ENCODE peak calls at places on chromosome 14, in six cellular contexts. One of them, this sample, is unnamed.
A peak's percentile ranks its signal among the peaks of the same experiment; 100 is the strongest.

GRCh38 chr14:93322886-93323596 is 9.8 kb downstream of the BTBD7 start:
- DNase-seq in A549: no peak
- DNase-seq in fibroblast of lung: no peak
- DNase-seq in body of pancreas: no peak
- DNase-seq in fibroblast of pulmonary artery: no peak
- DNase-seq in ovary: no peak
- DNase-seq in this sample: no peak

GRCh38 chr14:67418368-67419174 is 6.6 kb upstream of the PLEK2 start:
- DNase-seq in A549: no peak
- DNase-seq in fibroblast of lung: no peak
- DNase-seq in body of pancreas: no peak
- DNase-seq in fibroblast of pulmonary artery: no peak
- DNase-seq in ovary: no peak
- DNase-seq in this sample: peak; percentile 14

GRCh38 chr14:55949708-55950107 is 168.5 kb upstream of the PELI2 start:
- DNase-seq in A549: no peak
- DNase-seq in fibroblast of lung: no peak
- DNase-seq in body of pancreas: no peak
- DNase-seq in fibroblast of pulmonary artery: no peak
- DNase-seq in ovary: no peak
- DNase-seq in this sample: no peak

GRCh38 chr14:87034680-87035079 is 958.3 kb downstream of the GALC start:
- DNase-seq in A549: no peak
- DNase-seq in fibroblast of lung: no peak
- DNase-seq in body of pancreas: no peak
- DNase-seq in fibroblast of pulmonary artery: no peak
- DNase-seq in ovary: no peak
- DNase-seq in this sample: no peak

GRCh38 chr14:55328317-55328716 is 57.1 kb downstream of the FBXO34 start:
- DNase-seq in A549: no peak
- DNase-seq in fibroblast of lung: peak; percentile 52
- DNase-seq in body of pancreas: no peak
- DNase-seq in fibroblast of pulmonary artery: peak; percentile 39
- DNase-seq in ovary: no peak
- DNase-seq in this sample: no peak

GRCh38 chr14:21999400-21999799 is 325.8 kb upstream of the OR4E1 start:
- DNase-seq in A549: no peak
- DNase-seq in fibroblast of lung: no peak
- DNase-seq in body of pancreas: no peak
- DNase-seq in fibroblast of pulmonary artery: no peak
- DNase-seq in ovary: no peak
- DNase-seq in this sample: no peak

GRCh38 chr14:75334191-75335051 is 55.8 kb downstream of the FOS start:
- DNase-seq in A549: no peak
- DNase-seq in fibroblast of lung: no peak
- DNase-seq in body of pancreas: peak; percentile 36
- DNase-seq in fibroblast of pulmonary artery: no peak
- DNase-seq in ovary: no peak
- DNase-seq in this sample: no peak

GRCh38 chr14:90103808-90104207 is 42.0 kb downstream of the KCNK13 start:
- DNase-seq in A549: no peak
- DNase-seq in fibroblast of lung: no peak
- DNase-seq in body of pancreas: no peak
- DNase-seq in fibroblast of pulmonary artery: no peak
- DNase-seq in ovary: no peak
- DNase-seq in this sample: no peak

GRCh38 chr14:50647753-50648152 is 20.4 kb downstream of the SAV1 start:
- DNase-seq in A549: no peak
- DNase-seq in fibroblast of lung: no peak
- DNase-seq in body of pancreas: no peak
- DNase-seq in fibroblast of pulmonary artery: no peak
- DNase-seq in ovary: no peak
- DNase-seq in this sample: no peak

GRCh38 chr14:73661872-73662271 is 17.1 kb downstream of the DNAL1 start:
- DNase-seq in A549: no peak
- DNase-seq in fibroblast of lung: peak; percentile 65
- DNase-seq in body of pancreas: no peak
- DNase-seq in fibroblast of pulmonary artery: no peak
- DNase-seq in ovary: no peak
- DNase-seq in this sample: peak; percentile 17

GRCh38 chr14:71437870-71438269 is 494.4 kb upstream of the RGS6 start:
- DNase-seq in A549: no peak
- DNase-seq in fibroblast of lung: no peak
- DNase-seq in body of pancreas: no peak
- DNase-seq in fibroblast of pulmonary artery: no peak
- DNase-seq in ovary: no peak
- DNase-seq in this sample: peak; percentile 28

GRCh38 chr14:105092124-105092911 is 27.1 kb upstream of the GPR132 start:
- DNase-seq in A549: peak; percentile 49
- DNase-seq in fibroblast of lung: no peak
- DNase-seq in body of pancreas: peak; percentile 62
- DNase-seq in fibroblast of pulmonary artery: no peak
- DNase-seq in ovary: peak; percentile 35
- DNase-seq in this sample: no peak
- TF ChIP-seq CTCF in A549: no peak
- TF ChIP-seq CTCF in fibroblast of lung: no peak
- TF ChIP-seq CTCF in body of pancreas: no peak
- TF ChIP-seq CTCF in fibroblast of pulmonary artery: no peak
- TF ChIP-seq CTCF in ovary: no peak
- TF ChIP-seq CTCF in this sample: no peak

GRCh38 chr14:23444314-23444713 is 8.9 kb upstream of the MYH7 start:
- DNase-seq in A549: no peak
- DNase-seq in fibroblast of lung: no peak
- DNase-seq in body of pancreas: no peak
- DNase-seq in fibroblast of pulmonary artery: no peak
- DNase-seq in ovary: no peak
- DNase-seq in this sample: no peak

GRCh38 chr14:23447634-23448353 is 12.3 kb upstream of the MYH7 start:
- DNase-seq in A549: no peak
- DNase-seq in fibroblast of lung: no peak
- DNase-seq in body of pancreas: peak; percentile 70
- DNase-seq in fibroblast of pulmonary artery: no peak
- DNase-seq in ovary: no peak
- DNase-seq in this sample: no peak

GRCh38 chr14:23443881-23444280 is 8.4 kb upstream of the MYH7 start:
- DNase-seq in A549: no peak
- DNase-seq in fibroblast of lung: no peak
- DNase-seq in body of pancreas: no peak
- DNase-seq in fibroblast of pulmonary artery: no peak
- DNase-seq in ovary: no peak
- DNase-seq in this sample: no peak

GRCh38 chr14:23446291-23446851 is 10.9 kb upstream of the MYH7 start:
- DNase-seq in A549: no peak
- DNase-seq in fibroblast of lung: no peak
- DNase-seq in body of pancreas: no peak
- DNase-seq in fibroblast of pulmonary artery: no peak
- DNase-seq in ovary: no peak
- DNase-seq in this sample: no peak

GRCh38 chr14:23445773-23446172 is 10.3 kb upstream of the MYH7 start:
- DNase-seq in A549: no peak
- DNase-seq in fibroblast of lung: no peak
- DNase-seq in body of pancreas: no peak
- DNase-seq in fibroblast of pulmonary artery: no peak
- DNase-seq in ovary: no peak
- DNase-seq in this sample: no peak
- H3K4me3 ChIP-seq in A549: no peak overlapping the region
- H3K4me3 ChIP-seq in fibroblast of lung: no peak overlapping the region
- H3K4me3 ChIP-seq in body of pancreas: no peak overlapping the region
- H3K4me3 ChIP-seq in fibroblast of pulmonary artery: no peak overlapping the region
- H3K4me3 ChIP-seq in ovary: no peak overlapping the region
- H3K4me3 ChIP-seq in this sample: no peak overlapping the region

GRCh38 chr14:58287607-58288042 is 10.7 kb upstream of the ARID4A start:
- DNase-seq in A549: no peak
- DNase-seq in fibroblast of lung: no peak
- DNase-seq in body of pancreas: no peak
- DNase-seq in fibroblast of pulmonary artery: no peak
- DNase-seq in ovary: no peak
- DNase-seq in this sample: no peak
- TF ChIP-seq CTCF in A549: no peak
- TF ChIP-seq CTCF in fibroblast of lung: no peak
- TF ChIP-seq CTCF in body of pancreas: no peak
- TF ChIP-seq CTCF in fibroblast of pulmonary artery: no peak
- TF ChIP-seq CTCF in ovary: no peak
- TF ChIP-seq CTCF in this sample: no peak

DNA sequence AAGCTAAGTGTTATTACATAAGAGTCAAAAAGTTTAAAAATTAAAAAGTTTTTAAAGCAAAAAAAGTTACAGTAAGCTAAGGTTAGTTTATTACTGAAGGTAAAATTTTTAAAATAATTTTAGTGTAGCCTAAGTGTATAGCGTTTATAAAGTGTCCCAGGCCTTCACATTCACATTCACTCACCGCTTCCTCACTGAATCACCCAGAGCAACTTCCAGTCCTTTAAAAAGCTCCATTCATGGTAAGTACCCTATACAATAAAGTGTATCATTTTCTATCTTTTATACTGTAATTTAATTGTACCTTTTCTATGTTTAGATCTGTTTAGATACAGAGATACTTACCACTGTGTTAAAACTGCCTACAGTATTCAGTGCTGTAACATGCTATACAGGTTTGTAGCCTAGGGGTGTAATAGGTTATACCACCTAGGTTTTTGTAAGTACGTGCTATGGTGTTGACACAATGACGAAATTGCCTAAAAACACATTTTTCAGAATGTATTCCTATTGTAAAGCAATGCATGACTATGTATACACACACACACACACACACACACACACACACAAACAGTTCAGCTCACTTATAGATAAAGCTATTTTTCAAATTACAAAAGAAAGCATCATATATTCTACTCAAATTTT is 3.7 kb downstream of the CLEC14A start:
- DNase-seq in A549: no peak
- DNase-seq in fibroblast of lung: no peak
- DNase-seq in body of pancreas: no peak
- DNase-seq in fibroblast of pulmonary artery: no peak
- DNase-seq in ovary: no peak
- DNase-seq in this sample: no peak
- H3K4me3 ChIP-seq in A549: no peak overlapping the region
- H3K4me3 ChIP-seq in fibroblast of lung: no peak overlapping the region
- H3K4me3 ChIP-seq in body of pancreas: no peak overlapping the region
- H3K4me3 ChIP-seq in fibroblast of pulmonary artery: no peak overlapping the region
- H3K4me3 ChIP-seq in ovary: no peak overlapping the region
- H3K4me3 ChIP-seq in this sample: no peak overlapping the region

DNA sequence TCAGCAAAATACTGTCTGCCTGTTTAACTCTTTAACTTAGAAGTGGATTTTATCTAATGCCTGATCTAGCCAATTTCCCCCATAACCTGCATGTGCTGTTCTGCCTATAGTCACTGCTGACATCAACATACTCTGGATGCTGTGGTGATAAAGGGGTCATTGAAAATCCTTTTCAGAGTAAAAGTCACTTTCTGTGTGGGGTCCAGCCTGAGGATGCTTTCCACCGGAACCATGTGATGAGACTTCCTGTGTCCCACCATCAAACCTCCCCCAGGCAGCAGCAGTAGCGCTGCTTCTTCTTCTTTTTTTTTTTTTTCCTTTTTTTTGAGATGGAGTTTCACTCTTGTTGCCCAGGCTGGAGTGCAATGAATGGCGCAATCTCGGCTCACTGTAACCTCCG is 607.0 kb downstream of the BCL11B start:
- DNase-seq in A549: no peak
- DNase-seq in fibroblast of lung: no peak
- DNase-seq in body of pancreas: no peak
- DNase-seq in fibroblast of pulmonary artery: no peak
- DNase-seq in ovary: no peak
- DNase-seq in this sample: no peak
- TF ChIP-seq CTCF in A549: no peak
- TF ChIP-seq CTCF in fibroblast of lung: no peak
- TF ChIP-seq CTCF in body of pancreas: no peak
- TF ChIP-seq CTCF in fibroblast of pulmonary artery: no peak
- TF ChIP-seq CTCF in ovary: no peak
- TF ChIP-seq CTCF in this sample: no peak

GRCh38 chr14:79100578-79100977 is 930.4 kb downstream of the NRXN3 start:
- DNase-seq in A549: no peak
- DNase-seq in fibroblast of lung: no peak
- DNase-seq in body of pancreas: no peak
- DNase-seq in fibroblast of pulmonary artery: no peak
- DNase-seq in ovary: no peak
- DNase-seq in this sample: no peak

GRCh38 chr14:79098324-79098723 is 928.2 kb downstream of the NRXN3 start:
- DNase-seq in A549: no peak
- DNase-seq in fibroblast of lung: no peak
- DNase-seq in body of pancreas: no peak
- DNase-seq in fibroblast of pulmonary artery: no peak
- DNase-seq in ovary: no peak
- DNase-seq in this sample: no peak

GRCh38 chr14:79101388-79101787 is 931.2 kb downstream of the NRXN3 start:
- DNase-seq in A549: no peak
- DNase-seq in fibroblast of lung: no peak
- DNase-seq in body of pancreas: no peak
- DNase-seq in fibroblast of pulmonary artery: no peak
- DNase-seq in ovary: no peak
- DNase-seq in this sample: no peak

DNA sequence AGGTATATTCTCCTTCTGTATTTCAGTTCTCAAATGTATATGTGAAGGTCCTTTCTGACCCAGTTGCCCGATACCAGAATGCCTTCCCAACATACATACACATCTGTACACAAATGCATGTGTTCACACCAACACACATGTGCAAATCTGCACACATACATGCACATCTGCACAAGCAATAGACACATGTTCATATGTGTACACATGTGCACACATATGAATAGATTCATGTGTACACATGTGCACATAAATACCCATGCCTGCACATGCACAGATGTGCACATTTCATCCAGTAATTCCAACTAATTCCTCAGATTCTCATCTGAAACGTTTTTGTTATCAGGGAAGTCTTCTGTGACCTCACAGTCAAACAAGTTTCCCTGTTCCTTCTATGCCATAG is 933.6 kb downstream of the NRXN3 start:
- DNase-seq in A549: no peak
- DNase-seq in fibroblast of lung: no peak
- DNase-seq in body of pancreas: no peak
- DNase-seq in fibroblast of pulmonary artery: no peak
- DNase-seq in ovary: no peak
- DNase-seq in this sample: no peak
- H3K4me3 ChIP-seq in A549: no peak overlapping the region
- H3K4me3 ChIP-seq in fibroblast of lung: no peak overlapping the region
- H3K4me3 ChIP-seq in body of pancreas: no peak overlapping the region
- H3K4me3 ChIP-seq in fibroblast of pulmonary artery: no peak overlapping the region
- H3K4me3 ChIP-seq in ovary: no peak overlapping the region
- H3K4me3 ChIP-seq in this sample: no peak overlapping the region

This sample was measured in astrocyte of the spinal cord.